ENCODE peak calls at places on chromosome 17, in six cellular contexts. E, Q, K, T, D and H are unnamed samples.
A peak's percentile ranks its signal among the peaks of the same experiment; 100 is the strongest.

GRCh38 chr17:73028311-73028755 is 64.2 kb downstream of the SLC39A11 start:
- DNase-seq in D (no peak), K (peak; percentile 12), T (no peak), E (no peak), Q (no peak), H (peak; percentile 80)

GRCh38 chr17:50779747-50780363 is 12.5 kb upstream of the ANKRD40CL start:
- DNase-seq in E (no peak), D (peak; percentile 18), T (no peak), Q (no peak), K (no peak), H (no peak)

GRCh38 chr17:77581480-77581879 is 377.0 kb upstream of the TNRC6C start:
- DNase-seq in E (no peak), D (no peak), Q (no peak), K (peak; percentile 1), T (no peak), H (peak; percentile 23)

GRCh38 chr17:80874866-80875445 is 116.7 kb upstream of the CHMP6 start:
- DNase-seq in Q (no peak), K (no peak), D (no peak), T (no peak), E (peak; percentile 32), H (no peak)

GRCh38 chr17:338442-339192 is 14.0 kb downstream of the RPH3AL start:
- DNase-seq in T (no peak), K (no peak), D (no peak), Q (no peak), E (no peak), H (no peak)

GRCh38 chr17:53722407-53722806 is 100.3 kb upstream of the KIF2B start:
- DNase-seq in Q (no peak), D (no peak), T (no peak), K (peak; percentile 99), E (no peak), H (peak; percentile 96)

GRCh38 chr17:43953746-43954145 is at the start of gene PYY:
- DNase-seq in T (no peak), E (no peak), D (no peak), K (no peak), Q (no peak), H (no peak)

GRCh38 chr17:50474523-50474922 is 4.1 kb upstream of the RSAD1 start:
- DNase-seq in K (no peak), T (no peak), D (no peak), Q (no peak), E (no peak), H (no peak)

GRCh38 chr17:65572581-65573282 is 11.3 kb upstream of the AXIN2 start:
- DNase-seq in E (no peak), D (no peak), Q (no peak), T (no peak), K (no peak), H (no peak)

GRCh38 chr17:46742539-46743270 is 75.8 kb downstream of the WNT3 start:
- DNase-seq in Q (no peak), T (peak; percentile 73), E (no peak), K (peak; percentile 79), D (no peak), H (peak; percentile 88)

GRCh38 chr17:75848523-75849303 is 4.5 kb upstream of the UNC13D start:
- DNase-seq in Q (peak; percentile 67), T (peak; percentile 58), E (peak; percentile 57), K (peak; percentile 30), D (peak; percentile 71), H (peak; percentile 87)

GRCh38 chr17:21194688-21195087 is 19.3 kb downstream of the TMEM11 start:
- DNase-seq in K (peak; percentile 38), D (no peak), Q (no peak), E (no peak), T (no peak), H (peak; percentile 31)

GRCh38 chr17:3888343-3889171 is 4.3 kb downstream of the CAMKK1 start:
- DNase-seq in D (no peak), E (peak; percentile 76), K (peak; percentile 95), T (peak; percentile 89), Q (peak; percentile 65), H (peak; percentile 96)

GRCh38 chr17:78665952-78666920 is 89.0 kb upstream of the DNAH17 start:
- DNase-seq in D (peak; percentile 32), T (peak; percentile 71), K (no peak), E (no peak), Q (no peak), H (no peak)

GRCh38 chr17:17921192-17922082 is 50.8 kb downstream of the TOM1L2 start:
- DNase-seq in D (no peak), Q (no peak), T (peak; percentile 75), E (no peak), K (peak; percentile 92), H (peak; percentile 93)

GRCh38 chr17:81401727-81402529 is 6.7 kb downstream of the BAHCC1 start:
- DNase-seq in T (no peak), Q (no peak), E (no peak), K (no peak), D (no peak), H (peak; percentile 58)

GRCh38 chr17:41013606-41014005 is 4.7 kb upstream of the KRTAP3-1 start:
- DNase-seq in K (no peak), E (no peak), T (no peak), Q (no peak), D (no peak), H (no peak)

GRCh38 chr17:48127371-48128051 is 19.9 kb downstream of the SNX11 start:
- DNase-seq in K (no peak), T (peak; percentile 67), E (no peak), D (no peak), Q (no peak), H (peak; percentile 21)

GRCh38 chr17:69581061-69581955 is 166.8 kb downstream of the MAP2K6 start:
- DNase-seq in Q (no peak), T (no peak), K (peak; percentile 51), E (no peak), D (no peak), H (no peak)

GRCh38 chr17:47218896-47219430 is 9.8 kb downstream of the MYL4 start:
- DNase-seq in Q (no peak), K (no peak), T (no peak), D (no peak), E (no peak), H (no peak)

GRCh38 chr17:4823373-4824089 is 9.6 kb upstream of the MINK1 start:
- DNase-seq in Q (no peak), E (no peak), K (no peak), D (no peak), T (no peak), H (no peak)

GRCh38 chr17:56891751-56892150 is 22.1 kb downstream of the TRIM25 start:
- DNase-seq in D (peak; percentile 43), Q (no peak), T (no peak), K (no peak), E (no peak), H (no peak)

DNA sequence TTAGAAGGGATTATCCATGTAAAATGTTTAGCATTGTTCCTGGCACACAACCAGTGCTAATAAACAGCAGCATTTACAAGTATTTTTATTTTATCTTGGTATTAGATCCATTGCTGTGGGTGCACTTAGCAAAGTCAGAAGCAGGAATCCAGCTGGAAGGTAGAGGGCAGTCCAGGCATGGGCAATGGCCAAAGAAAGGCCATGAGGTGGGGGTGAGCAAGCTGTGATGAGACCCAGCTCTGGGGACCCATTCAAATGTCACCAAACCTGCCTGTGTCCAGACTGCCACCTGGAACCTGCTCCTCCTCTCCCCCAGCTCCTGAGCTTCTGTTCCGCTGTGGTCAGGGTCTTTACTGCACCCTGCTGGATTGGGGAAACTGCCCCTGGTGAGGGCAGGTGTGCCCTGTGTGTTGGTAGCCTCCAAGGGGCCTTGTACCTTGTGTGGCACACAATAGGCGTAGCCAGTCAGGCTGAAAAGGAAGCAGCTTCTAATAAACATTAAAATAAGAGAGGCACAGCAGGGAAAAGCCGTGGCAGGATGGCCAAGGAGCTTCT is 118.0 kb upstream of the CRHR1 start:
- DNase-seq in Q (no peak), D (no peak), E (no peak), K (no peak), T (no peak), H (no peak)
- TF ChIP-seq CTCF in Q (no peak), D (no peak), E (no peak), K (no peak), T (no peak), H (no peak)

GRCh38 chr17:42072323-42073187 is 22.2 kb upstream of the C17orf113 start:
- DNase-seq in Q (no peak), E (no peak), T (peak; percentile 28), D (no peak), K (no peak), H (no peak)
- TF ChIP-seq CTCF in Q (no peak), E (no peak), T (no peak), D (no peak), K (no peak), H (no peak)

GRCh38 chr17:59106463-59107305 is at the start of gene TRIM37:
- DNase-seq in K (peak; percentile 99), Q (peak; percentile 80), E (peak; percentile 94), T (peak; percentile 99), D (peak; percentile 98), H (peak; percentile 99)
- TF ChIP-seq CTCF in K (no peak), Q (no peak), E (no peak), T (no peak), D (no peak), H (no peak)

GRCh38 chr17:39954876-39955275 is 7.9 kb upstream of the GSDMA start:
- DNase-seq in K (no peak), Q (no peak), T (no peak), E (no peak), D (no peak), H (no peak)
- TF ChIP-seq CTCF in K (no peak), Q (no peak), T (no peak), E (no peak), D (no peak), H (no peak)

GRCh38 chr17:2053380-2054261 is 1.3 kb upstream of the HIC1 start:
- DNase-seq in Q (peak; percentile 76), K (peak; percentile 83), D (peak; percentile 55), E (no peak), T (peak; percentile 77), H (peak; percentile 72)
- TF ChIP-seq CTCF in Q (peak; percentile 67), K (peak; percentile 60), D (peak; percentile 61), E (peak; percentile 60), T (peak; percentile 75), H (peak; percentile 47)

GRCh38 chr17:30716461-30717289 is 107.8 kb downstream of the CRLF3 start:
- DNase-seq in T (no peak), K (no peak), Q (no peak), E (peak; percentile 39), D (no peak), H (peak; percentile 31)
- TF ChIP-seq CTCF in T (no peak), K (peak; percentile 28), Q (no peak), E (peak; percentile 16), D (no peak), H (peak; percentile 28)

DNA sequence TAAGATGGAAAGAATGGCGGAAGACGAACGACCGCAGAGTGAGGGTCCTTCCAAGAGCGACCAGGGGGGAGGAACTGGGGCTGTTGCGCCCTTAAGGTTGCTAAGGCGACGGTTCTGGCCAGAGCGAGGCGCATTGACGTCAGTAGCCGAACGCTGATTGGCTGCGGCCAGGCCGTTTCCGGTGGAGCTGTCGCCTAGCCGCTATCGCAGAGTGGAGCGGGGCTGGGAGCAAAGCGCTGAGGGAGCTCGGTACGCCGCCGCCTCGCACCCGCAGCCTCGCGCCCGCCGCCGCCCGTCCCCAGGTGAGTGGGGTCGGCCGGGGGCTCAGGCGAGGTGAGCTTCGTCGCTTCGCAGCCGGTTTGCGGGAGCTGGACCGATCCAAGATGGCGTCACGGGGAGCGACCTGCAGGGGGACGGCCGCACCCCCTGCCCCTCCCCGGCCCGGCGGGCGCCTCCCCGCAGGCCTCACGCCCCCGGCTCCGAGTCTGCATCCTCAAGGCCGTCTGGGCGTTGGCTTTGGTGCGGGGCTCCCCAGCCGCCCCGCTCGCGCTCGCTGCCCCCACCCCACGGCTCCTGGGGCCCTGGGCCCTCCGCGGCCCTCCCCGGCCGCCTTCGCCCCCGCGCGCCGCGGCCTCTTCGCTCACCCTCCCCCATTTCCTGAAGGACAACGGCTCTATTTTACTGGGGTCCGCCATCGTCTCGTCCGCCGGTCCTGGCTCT is at the start of gene PRKAR1A:
- DNase-seq in E (peak; percentile 95), T (peak; percentile 87), Q (peak; percentile 87), K (peak; percentile 95), D (peak; percentile 88), H (peak; percentile 97)
- TF ChIP-seq CTCF in E (no peak), T (no peak), Q (no peak), K (no peak), D (no peak), H (no peak)